ENCODE peak calls at places on chromosomes 16 and 17, in nine cellular contexts. B is bronchial epithelial cell, O is hepatocyte, I is adrenal gland, H is keratinocyte, L is mucosa of descending colon, V is IMR-90, U is Peyer's patch, Z is tibial nerve. R is an unnamed sample. For H3K36me3, the result is how much of the 10 kb centered on the place peaks cover.

GRCh38 chr17:47850692-47851573 is at the start of gene SP6:
- DNase-seq in B (peak), O (peak), I (peak), H (no peak), L (peak), V (peak), U (peak), Z (no peak), R (peak)

GRCh38 chr17:68048996-68049395 is 13.5 kb downstream of the KPNA2 start:
- DNase-seq in B (no peak), O (no peak), I (no peak), H (no peak), L (no peak), V (no peak), U (no peak), Z (no peak), R (no peak)

GRCh38 chr16:30875881-30876791 is 17.7 kb downstream of the BCL7C start:
- DNase-seq in B (peak), O (no peak), I (no peak), H (no peak), L (peak), V (peak), U (peak), Z (no peak), R (no peak)

GRCh38 chr16:2451851-2452320 is 8.0 kb upstream of the TEDC2 start:
- DNase-seq in B (no peak), O (no peak), I (no peak), H (no peak), L (no peak), V (no peak), U (no peak), Z (no peak), R (no peak)

GRCh38 chr17:65538679-65539529 is 22.5 kb downstream of the AXIN2 start:
- DNase-seq in B (no peak), O (no peak), I (no peak), H (no peak), L (no peak), V (no peak), U (no peak), Z (no peak), R (no peak)

GRCh38 chr17:1109606-1110523 is 69.9 kb downstream of the ABR start:
- DNase-seq in B (no peak), O (peak), I (no peak), H (no peak), L (peak), V (no peak), U (peak), Z (no peak), R (no peak)

GRCh38 chr17:2776589-2777241 is 19.5 kb upstream of the RAP1GAP2 start:
- DNase-seq in B (no peak), O (peak), I (no peak), H (no peak), L (peak), V (no peak), U (no peak), Z (no peak), R (no peak)

GRCh38 chr17:15893333-15894024 is 51.5 kb upstream of the ADORA2B start:
- DNase-seq in B (peak), O (no peak), I (no peak), H (no peak), L (no peak), V (peak), U (no peak), Z (no peak), R (no peak)

GRCh38 chr17:3688852-3689261 is 7.1 kb downstream of the P2RX5 start:
- DNase-seq in B (no peak), O (no peak), I (no peak), H (no peak), L (no peak), V (no peak), U (no peak), Z (no peak), R (no peak)

GRCh38 chr17:73320601-73321264 is 8.9 kb upstream of the CDC42EP4 start:
- DNase-seq in B (no peak), O (no peak), I (peak), H (no peak), L (no peak), V (no peak), U (no peak), Z (no peak), R (no peak)

GRCh38 chr16:7839568-7839967 is 506.9 kb downstream of the RBFOX1 start:
- DNase-seq in B (no peak), O (peak), I (no peak), H (no peak), L (no peak), V (no peak), U (no peak), Z (no peak), R (no peak)

GRCh38 chr17:77475012-77475976 is 334.5 kb downstream of the SEC14L1 start:
- DNase-seq in B (no peak), O (peak), I (no peak), H (no peak), L (no peak), V (peak), U (peak), Z (no peak), R (no peak)

GRCh38 chr16:66383551-66383950 is 17.1 kb downstream of the CDH5 start:
- DNase-seq in B (no peak), O (no peak), I (no peak), H (no peak), L (no peak), V (no peak), U (no peak), Z (no peak), R (no peak)
- H3K4me3 ChIP-seq in B (no peak), O (no peak), I (no peak), H (no peak), L (no peak), V (no peak), U (no peak), Z (no peak), R (no peak)

GRCh38 chr17:20944014-20944905 is 98.6 kb downstream of the USP22 start:
- DNase-seq in B (peak), O (peak), I (no peak), H (no peak), L (peak), V (no peak), U (peak), Z (no peak), R (no peak)
- TF ChIP-seq CTCF in B (peak), O (peak), I (no peak), H (peak), L (peak), V (no peak), U (peak), Z (no peak), R (peak)

DNA sequence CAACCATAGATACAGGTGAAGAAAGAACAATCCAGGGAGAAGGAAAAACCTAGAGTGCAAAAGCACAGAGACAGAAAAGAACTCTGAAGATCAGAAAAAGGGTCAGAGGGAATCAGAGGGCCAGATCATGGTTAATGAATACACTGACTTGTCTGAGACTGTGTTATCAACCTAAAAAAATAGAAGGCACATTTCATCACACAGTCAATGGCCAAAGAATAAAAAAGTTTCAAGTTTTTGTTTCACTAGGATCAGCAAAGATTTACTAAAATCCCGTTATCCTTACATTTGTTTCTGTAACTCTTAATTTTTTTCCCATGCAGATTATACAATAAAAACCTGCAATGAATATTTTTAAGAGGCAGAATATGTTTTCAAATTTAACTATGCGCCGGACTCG is 38.5 kb downstream of the CNOT1 start:
- DNase-seq in B (no peak), O (no peak), I (no peak), H (no peak), L (no peak), V (no peak), U (no peak), Z (no peak), R (no peak)
- H3K36me3 ChIP-seq in B (under half), O (under half), I (half or more), H (under half), L (under half), V (under half), U (half or more), Z (under half), R (under half)

DNA sequence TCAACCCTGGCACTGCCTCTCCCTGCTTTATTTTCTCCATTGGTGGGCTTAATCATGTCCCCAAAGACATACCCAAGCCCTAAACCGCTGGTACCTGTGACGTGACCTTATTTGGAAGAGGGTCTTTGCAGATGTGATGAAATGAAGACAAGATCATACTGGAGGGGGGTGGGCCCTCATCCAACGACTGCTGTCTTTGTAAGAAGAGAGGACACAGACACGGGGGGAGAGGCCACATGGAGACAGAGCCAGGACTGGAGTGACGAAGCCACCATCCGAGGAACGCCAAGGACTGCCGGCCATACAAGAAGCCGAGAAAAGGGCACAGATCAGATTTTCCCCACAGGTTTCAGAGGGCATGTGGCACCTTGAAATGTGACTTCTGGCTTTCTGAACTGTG is 62.5 kb downstream of the C16orf95 start:
- DNase-seq in B (no peak), O (no peak), I (no peak), H (no peak), L (no peak), V (no peak), U (no peak), Z (no peak), R (no peak)
- H3K4me3 ChIP-seq in B (no peak), O (no peak), I (no peak), H (no peak), L (no peak), V (no peak), U (no peak), Z (no peak), R (no peak)